ENCODE peak calls at places on chromosomes 3 and 15, in seven cellular contexts. X is foreskin fibroblast, R is HL-60, A is HFF-Myc, D is retinal pigment epithelial cell, S is transverse colon, W is esophagus squamous epithelium. G is an unnamed sample.

GRCh38 chr3:139299261-139300132 is 44.3 kb upstream of the MRPS22 start:
- DNase-seq in X (peak; percentile 59), R (no peak), A (peak; percentile 64), D (peak; percentile 56), S (no peak), W (no peak), G (no peak)

GRCh38 chr3:28856796-28857195 is 424.1 kb upstream of the RBMS3 start:
- DNase-seq in X (no peak), R (no peak), A (no peak), D (no peak), S (no peak), W (no peak), G (no peak)

GRCh38 chr3:48716508-48716981 is 476 bp downstream of the IP6K2 start:
- DNase-seq in X (no peak), R (peak; percentile 17), A (no peak), D (no peak), S (peak; percentile 35), W (no peak), G (no peak)

GRCh38 chr3:101690972-101691371 is 4.5 kb upstream of the RPL24 start:
- DNase-seq in X (no peak), R (peak; percentile 21), A (no peak), D (no peak), S (no peak), W (no peak), G (no peak)

GRCh38 chr3:66490214-66490613 is 10.6 kb downstream of the LRIG1 start:
- DNase-seq in X (no peak), R (no peak), A (no peak), D (no peak), S (peak; percentile 39), W (no peak), G (no peak)

GRCh38 chr3:151197981-151198767 is 4.8 kb downstream of the GPR171 start:
- DNase-seq in X (no peak), R (no peak), A (no peak), D (no peak), S (no peak), W (no peak), G (no peak)

GRCh38 chr3:14077310-14077709 is 47.4 kb downstream of the CHCHD4 start:
- DNase-seq in X (no peak), R (no peak), A (no peak), D (no peak), S (no peak), W (no peak), G (peak; percentile 2)

GRCh38 chr3:40752492-40752891 is 227.7 kb downstream of the ZNF621 start:
- DNase-seq in X (no peak), R (no peak), A (no peak), D (no peak), S (no peak), W (no peak), G (no peak)

GRCh38 chr15:64854041-64854440 is 12.3 kb downstream of the PLEKHO2 start:
- DNase-seq in X (no peak), R (no peak), A (no peak), D (no peak), S (no peak), W (no peak), G (no peak)

GRCh38 chr3:46848271-46849097 is 14.8 kb downstream of the MYL3 start:
- DNase-seq in X (no peak), R (peak; percentile 15), A (no peak), D (no peak), S (no peak), W (no peak), G (no peak)

GRCh38 chr3:44419159-44419922 is 58.1 kb downstream of the ZNF445 start:
- DNase-seq in X (no peak), R (no peak), A (no peak), D (no peak), S (no peak), W (no peak), G (no peak)

GRCh38 chr3:44415421-44415820 is 62.0 kb downstream of the ZNF445 start:
- DNase-seq in X (no peak), R (no peak), A (no peak), D (no peak), S (no peak), W (no peak), G (no peak)

GRCh38 chr3:44418549-44418948 is 58.9 kb downstream of the ZNF445 start:
- DNase-seq in X (no peak), R (no peak), A (no peak), D (no peak), S (no peak), W (no peak), G (no peak)

GRCh38 chr3:44414517-44415090 is 62.9 kb downstream of the ZNF445 start:
- DNase-seq in X (no peak), R (no peak), A (no peak), D (no peak), S (no peak), W (no peak), G (no peak)

DNA sequence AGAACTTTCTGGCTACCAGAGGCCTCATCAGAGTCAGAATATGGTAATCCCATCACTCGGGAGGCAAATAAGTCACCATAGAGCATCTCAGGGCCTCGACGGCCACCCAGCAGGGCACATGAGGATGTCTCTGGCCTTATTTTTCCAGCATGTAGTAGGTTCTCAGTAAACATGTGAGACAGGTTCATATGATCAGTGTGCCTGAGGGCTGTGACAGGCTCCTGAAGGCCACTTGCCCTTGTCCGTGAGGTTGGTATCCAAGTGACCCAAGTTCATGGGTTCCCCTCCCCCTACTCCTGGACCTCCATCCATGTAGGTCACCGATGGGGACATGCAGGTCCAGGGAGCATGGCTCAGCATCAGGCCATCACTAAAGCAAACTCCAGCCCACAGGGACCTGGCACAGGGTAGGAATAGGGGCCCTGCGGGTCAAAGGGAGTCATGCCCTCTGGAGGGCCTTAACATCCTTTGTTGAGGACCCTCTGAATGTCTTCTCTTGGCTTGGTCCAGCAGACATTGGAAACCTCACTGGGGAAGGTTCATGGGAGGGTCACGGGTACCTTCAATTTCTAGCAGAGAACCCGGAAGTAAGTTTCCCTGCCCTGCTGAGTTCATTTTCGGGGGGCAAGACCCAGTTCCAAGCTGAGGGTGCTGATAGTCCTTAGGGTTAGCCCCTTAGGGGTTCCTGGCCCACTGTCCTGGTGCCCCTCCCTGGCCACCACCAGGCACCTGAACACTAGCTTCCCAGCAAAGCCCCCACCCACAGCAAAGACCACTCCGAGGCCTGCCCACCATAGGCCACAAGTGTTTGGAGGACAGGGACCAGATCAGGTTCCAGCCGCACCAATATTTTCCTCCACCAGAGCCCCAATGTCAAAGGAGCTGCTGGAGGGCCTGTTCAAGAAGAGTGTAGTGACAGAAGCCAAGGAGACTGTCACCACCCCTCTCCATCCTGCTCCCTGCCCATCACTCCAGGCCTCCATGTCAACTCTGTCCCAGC is 61.1 kb downstream of the ZNF445 start:
- DNase-seq in X (no peak), R (no peak), A (no peak), D (no peak), S (no peak), W (no peak), G (no peak)
- H3K4me3 ChIP-seq in X (no peak overlapping the region), R (no peak overlapping the region), A (no peak overlapping the region), D (no peak overlapping the region), S (no peak overlapping the region), W (no peak overlapping the region), G (no peak overlapping the region)

GRCh38 chr3:181715601-181716340 is 4.0 kb downstream of the SOX2 start:
- DNase-seq in X (no peak), R (no peak), A (no peak), D (no peak), S (no peak), W (no peak), G (no peak)

GRCh38 chr3:181712505-181713299 is 977 bp downstream of the SOX2 start:
- DNase-seq in X (no peak), R (no peak), A (no peak), D (no peak), S (no peak), W (no peak), G (no peak)

GRCh38 chr3:181713300-181713647 is 1.5 kb downstream of the SOX2 start:
- DNase-seq in X (no peak), R (no peak), A (no peak), D (no peak), S (no peak), W (no peak), G (no peak)

GRCh38 chr3:181712190-181712504 is 422 bp downstream of the SOX2 start:
- DNase-seq in X (no peak), R (no peak), A (no peak), D (no peak), S (no peak), W (no peak), G (no peak)

GRCh38 chr3:181713673-181714270 is 2.0 kb downstream of the SOX2 start:
- DNase-seq in X (no peak), R (no peak), A (no peak), D (no peak), S (no peak), W (no peak), G (no peak)
- H3K4me3 ChIP-seq in X (no peak overlapping the region), R (no peak overlapping the region), A (no peak overlapping the region), D (no peak overlapping the region), S (no peak overlapping the region), W (peak overlapping the region; percentile 55), G (no peak overlapping the region)

GRCh38 chr15:70090436-70091291 is 7.1 kb downstream of the TLE3 start:
- DNase-seq in X (no peak), R (no peak), A (no peak), D (no peak), S (peak; percentile 52), W (no peak), G (no peak)
- H3K4me3 ChIP-seq in X (no peak overlapping the region), R (no peak overlapping the region), A (no peak overlapping the region), D (no peak overlapping the region), S (no peak overlapping the region), W (no peak overlapping the region), G (no peak overlapping the region)

GRCh38 chr3:52278510-52279069 is at the start of gene WDR82:
- DNase-seq in X (peak; percentile 92), R (peak; percentile 96), A (peak; percentile 48), D (peak; percentile 66), S (peak; percentile 99), W (peak; percentile 61), G (peak; percentile 54)

GRCh38 chr3:52286777-52287110 is 884 bp upstream of the GLYCTK start:
- DNase-seq in X (no peak), R (no peak), A (no peak), D (no peak), S (no peak), W (no peak), G (no peak)

GRCh38 chr3:52280046-52280445 is 1.6 kb upstream of the WDR82 start:
- DNase-seq in X (no peak), R (no peak), A (no peak), D (no peak), S (no peak), W (no peak), G (no peak)

GRCh38 chr3:52277972-52278509 is 408 bp downstream of the WDR82 start:
- DNase-seq in X (no peak), R (peak; percentile 62), A (no peak), D (no peak), S (no peak), W (no peak), G (no peak)

DNA sequence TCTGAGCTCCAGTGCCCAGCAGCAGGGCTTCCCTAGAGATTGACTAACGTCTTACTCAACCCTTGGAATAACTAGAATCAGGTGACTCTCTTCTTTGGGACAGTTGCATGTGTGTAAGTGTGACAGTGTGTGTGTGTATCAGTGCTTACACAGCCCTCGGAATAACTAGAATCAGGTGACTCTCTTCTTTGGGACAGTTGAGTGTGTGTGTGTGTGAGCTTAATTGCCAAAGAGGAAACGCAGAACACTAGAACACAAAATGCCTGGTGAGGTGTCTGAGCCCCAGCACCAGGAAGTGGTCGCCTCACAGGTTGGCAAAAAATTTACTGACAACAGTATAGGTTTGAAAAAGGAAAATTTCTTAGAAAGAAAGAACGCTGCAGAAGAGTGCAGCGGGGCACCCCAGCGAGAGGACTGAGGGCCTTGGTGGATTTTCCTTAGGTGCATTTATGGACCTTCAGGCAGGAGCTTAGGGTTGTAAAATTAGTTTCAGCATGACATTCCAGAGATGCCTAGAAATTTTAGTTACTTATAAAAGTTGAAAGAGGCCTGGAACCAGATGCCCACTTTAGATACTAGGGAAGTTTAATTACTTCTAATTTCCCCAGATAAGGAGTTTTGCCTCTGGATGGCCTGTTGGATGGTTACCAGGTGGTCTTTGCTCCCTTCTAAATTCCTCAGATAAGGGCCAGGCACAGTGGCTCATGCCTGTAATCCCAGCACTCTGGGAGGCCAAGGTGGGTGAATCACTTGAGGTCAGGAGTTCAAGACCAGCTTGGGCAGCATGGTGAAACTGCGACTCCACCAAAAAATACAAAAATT is 3.7 kb upstream of the WDR82 start:
- DNase-seq in X (peak; percentile 46), R (peak; percentile 69), A (no peak), D (no peak), S (no peak), W (no peak), G (no peak)
- H3K4me3 ChIP-seq in X (no peak overlapping the region), R (no peak overlapping the region), A (no peak overlapping the region), D (no peak overlapping the region), S (no peak overlapping the region), W (no peak overlapping the region), G (no peak overlapping the region)